ENCODE peak calls at places on chromosomes 12 and 14, in four cellular contexts. One of them, this sample, is unnamed.

GRCh38 chr12:94980577-94980976 is 22.9 kb downstream of the NDUFA12 start:
- DNase-seq in brain microvascular endothelial cell: no peak
- DNase-seq in tibial nerve: no peak
- DNase-seq in cardiac muscle cell: no peak
- DNase-seq in this sample: no peak

GRCh38 chr12:104049278-104050257 is at the start of gene GLT8D2:
- DNase-seq in cardiac muscle cell: peak; percentile 85
- DNase-seq in tibial nerve: peak; percentile 56
- DNase-seq in brain microvascular endothelial cell: peak; percentile 58
- DNase-seq in this sample: peak; percentile 81

GRCh38 chr12:31897791-31898503 is 61.3 kb upstream of the RESF1 start:
- DNase-seq in brain microvascular endothelial cell: peak; percentile 19
- DNase-seq in cardiac muscle cell: peak; percentile 44
- DNase-seq in tibial nerve: no peak
- DNase-seq in this sample: no peak

GRCh38 chr12:111368291-111368683 is 608 bp downstream of the PHETA1 start:
- DNase-seq in cardiac muscle cell: peak; percentile 25
- DNase-seq in brain microvascular endothelial cell: no peak
- DNase-seq in tibial nerve: no peak
- DNase-seq in this sample: no peak

GRCh38 chr12:6471992-6472366 is 1.5 kb upstream of the VAMP1 start:
- DNase-seq in tibial nerve: no peak
- DNase-seq in brain microvascular endothelial cell: no peak
- DNase-seq in cardiac muscle cell: no peak
- DNase-seq in this sample: no peak

GRCh38 chr12:56631790-56632700 is 1.9 kb upstream of the BAZ2A start:
- DNase-seq in brain microvascular endothelial cell: peak; percentile 18
- DNase-seq in tibial nerve: peak; percentile 48
- DNase-seq in cardiac muscle cell: peak; percentile 80
- DNase-seq in this sample: no peak

GRCh38 chr12:32390572-32391219 is 8.7 kb upstream of the FGD4 start:
- DNase-seq in brain microvascular endothelial cell: peak; percentile 32
- DNase-seq in tibial nerve: no peak
- DNase-seq in cardiac muscle cell: no peak
- DNase-seq in this sample: no peak

GRCh38 chr12:51821423-51822260 is 26.9 kb downstream of the FIGNL2 start:
- DNase-seq in tibial nerve: no peak
- DNase-seq in brain microvascular endothelial cell: no peak
- DNase-seq in cardiac muscle cell: no peak
- DNase-seq in this sample: no peak

GRCh38 chr14:39467889-39468524 is 35.8 kb upstream of the FBXO33 start:
- DNase-seq in tibial nerve: no peak
- DNase-seq in cardiac muscle cell: peak; percentile 42
- DNase-seq in brain microvascular endothelial cell: peak; percentile 57
- DNase-seq in this sample: no peak

GRCh38 chr12:81950871-81951270 is 191.7 kb upstream of the PPFIA2 start:
- DNase-seq in tibial nerve: no peak
- DNase-seq in brain microvascular endothelial cell: no peak
- DNase-seq in cardiac muscle cell: no peak
- DNase-seq in this sample: no peak

GRCh38 chr12:69024907-69025306 is 91.9 kb upstream of the CPM start:
- DNase-seq in brain microvascular endothelial cell: no peak
- DNase-seq in tibial nerve: no peak
- DNase-seq in cardiac muscle cell: no peak
- DNase-seq in this sample: no peak

GRCh38 chr14:72173038-72173720 is 240.9 kb downstream of the RGS6 start:
- DNase-seq in tibial nerve: no peak
- DNase-seq in brain microvascular endothelial cell: no peak
- DNase-seq in cardiac muscle cell: no peak
- DNase-seq in this sample: no peak

GRCh38 chr14:72182773-72183432 is 250.7 kb downstream of the RGS6 start:
- DNase-seq in tibial nerve: no peak
- DNase-seq in brain microvascular endothelial cell: no peak
- DNase-seq in cardiac muscle cell: no peak
- DNase-seq in this sample: no peak

GRCh38 chr14:72177246-72177645 is 245.0 kb downstream of the RGS6 start:
- DNase-seq in cardiac muscle cell: no peak
- DNase-seq in tibial nerve: no peak
- DNase-seq in brain microvascular endothelial cell: no peak
- DNase-seq in this sample: no peak

GRCh38 chr14:72183631-72184030 is 251.4 kb downstream of the RGS6 start:
- DNase-seq in tibial nerve: no peak
- DNase-seq in brain microvascular endothelial cell: no peak
- DNase-seq in cardiac muscle cell: no peak
- DNase-seq in this sample: no peak

DNA sequence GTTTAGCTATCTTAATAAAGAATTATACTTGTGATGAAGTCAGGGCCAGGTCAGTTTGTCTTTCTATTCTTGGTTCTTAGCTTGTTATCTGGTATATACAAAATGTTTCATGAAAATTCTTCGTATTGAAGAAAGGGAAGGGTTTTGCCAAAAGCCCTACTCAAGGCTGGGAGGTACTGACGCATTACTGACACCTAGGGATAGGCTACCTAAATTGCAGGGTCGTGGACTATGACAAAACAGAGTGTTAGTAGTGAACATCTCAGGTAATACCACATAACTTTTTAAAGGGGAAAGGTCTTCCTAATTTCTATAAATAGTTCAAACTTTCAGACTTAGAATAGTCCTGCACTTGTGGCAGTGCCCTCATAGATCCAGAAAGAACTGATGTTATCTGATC is 246.3 kb downstream of the RGS6 start:
- DNase-seq in brain microvascular endothelial cell: no peak
- DNase-seq in cardiac muscle cell: no peak
- DNase-seq in tibial nerve: no peak
- DNase-seq in this sample: no peak
- TF ChIP-seq CTCF in brain microvascular endothelial cell: no peak
- TF ChIP-seq CTCF in cardiac muscle cell: no peak
- TF ChIP-seq CTCF in tibial nerve: no peak
- TF ChIP-seq CTCF in this sample: no peak

GRCh38 chr12:20369164-20370000 is 1.0 kb downstream of the PDE3A start:
- DNase-seq in brain microvascular endothelial cell: peak; percentile 70
- DNase-seq in tibial nerve: peak; percentile 44
- DNase-seq in cardiac muscle cell: peak; percentile 59
- DNase-seq in this sample: peak; percentile 93
- H3K4me3 ChIP-seq in brain microvascular endothelial cell: peak overlapping the region; percentile 87
- H3K4me3 ChIP-seq in tibial nerve: peak overlapping the region; percentile 60
- H3K4me3 ChIP-seq in cardiac muscle cell: peak overlapping the region; percentile 61
- H3K4me3 ChIP-seq in this sample: peak overlapping the region; percentile 83

DNA sequence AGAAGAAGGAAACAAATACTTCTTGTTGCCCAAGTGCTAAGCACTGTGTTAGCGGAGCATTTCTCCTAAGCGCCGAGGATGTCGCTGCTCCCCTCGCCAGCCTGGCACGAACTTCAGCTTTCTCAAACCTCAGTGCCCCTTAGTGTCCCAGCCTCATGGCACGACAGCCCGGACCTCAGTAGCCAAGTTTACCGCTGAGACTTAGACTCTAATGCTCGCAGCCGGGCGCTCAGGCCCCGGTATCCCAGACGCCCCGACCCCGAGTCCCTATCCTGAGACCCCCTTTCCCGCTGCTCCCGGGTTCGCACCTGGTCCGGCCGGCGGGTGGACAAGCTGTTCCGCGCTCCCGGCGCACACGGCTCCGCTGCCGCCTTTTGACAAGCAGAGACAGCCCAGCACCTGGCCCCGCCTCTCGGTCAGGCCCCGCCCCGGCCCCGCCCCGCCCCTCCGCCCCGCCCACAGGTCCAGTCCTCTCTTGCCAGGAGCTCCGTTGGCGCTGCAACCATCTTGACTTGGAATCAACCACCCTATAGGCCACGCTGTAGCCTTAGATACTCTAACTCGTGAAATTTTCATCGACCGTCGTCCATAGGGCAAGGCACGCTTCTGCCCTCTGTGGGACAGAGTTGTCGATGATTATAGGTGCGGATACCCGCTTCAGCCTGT is at the start of gene VDR:
- DNase-seq in cardiac muscle cell: peak; percentile 79
- DNase-seq in brain microvascular endothelial cell: peak; percentile 61
- DNase-seq in tibial nerve: peak; percentile 42
- DNase-seq in this sample: peak; percentile 88
- H3K27ac ChIP-seq in cardiac muscle cell: no peak within 1 kb of the TSS
- H3K27ac ChIP-seq in brain microvascular endothelial cell: peak within 1 kb of the TSS; percentile 19
- H3K27ac ChIP-seq in tibial nerve: no peak within 1 kb of the TSS
- H3K27ac ChIP-seq in this sample: peak within 1 kb of the TSS; percentile 26

GRCh38 chr12:96652870-96653269 is 163.5 kb downstream of the CFAP54 start:
- DNase-seq in cardiac muscle cell: no peak
- DNase-seq in brain microvascular endothelial cell: no peak
- DNase-seq in tibial nerve: no peak
- DNase-seq in this sample: no peak
- TF ChIP-seq CTCF in cardiac muscle cell: no peak
- TF ChIP-seq CTCF in brain microvascular endothelial cell: no peak
- TF ChIP-seq CTCF in tibial nerve: no peak
- TF ChIP-seq CTCF in this sample: no peak

GRCh38 chr12:11545438-11546330 is 103.8 kb upstream of the ETV6 start:
- DNase-seq in tibial nerve: no peak
- DNase-seq in brain microvascular endothelial cell: no peak
- DNase-seq in cardiac muscle cell: peak; percentile 14
- DNase-seq in this sample: no peak
- H3K4me3 ChIP-seq in tibial nerve: no peak overlapping the region
- H3K4me3 ChIP-seq in brain microvascular endothelial cell: no peak overlapping the region
- H3K4me3 ChIP-seq in cardiac muscle cell: no peak overlapping the region
- H3K4me3 ChIP-seq in this sample: no peak overlapping the region

DNA sequence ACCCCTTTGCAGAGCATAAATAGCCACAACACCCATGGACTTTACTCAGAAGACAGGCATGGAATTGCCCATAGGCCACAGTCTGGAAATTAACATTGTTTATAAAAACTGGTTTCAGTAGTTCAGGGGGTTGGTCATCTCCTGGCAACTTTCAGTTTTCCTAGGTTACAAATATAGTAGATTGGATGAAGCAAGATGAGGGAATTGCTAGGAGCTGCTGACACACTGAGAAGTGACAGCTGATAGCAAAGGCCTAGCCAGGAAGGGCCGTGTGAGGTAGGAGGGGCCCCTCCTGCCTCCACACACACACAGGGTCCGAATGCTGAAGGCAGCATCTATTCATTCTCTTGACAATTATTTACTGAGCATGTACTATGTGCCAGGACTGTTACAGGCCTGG is 8.3 kb downstream of the GALNT16 start:
- DNase-seq in tibial nerve: no peak
- DNase-seq in brain microvascular endothelial cell: peak; percentile 30
- DNase-seq in cardiac muscle cell: no peak
- DNase-seq in this sample: no peak
- H3K27ac ChIP-seq in tibial nerve: no peak overlapping the region
- H3K27ac ChIP-seq in brain microvascular endothelial cell: peak overlapping the region; percentile 50
- H3K27ac ChIP-seq in cardiac muscle cell: no peak overlapping the region
- H3K27ac ChIP-seq in this sample: peak overlapping the region; percentile 38

GRCh38 chr12:96063046-96063445 is 27.7 kb upstream of the LTA4H start:
- DNase-seq in cardiac muscle cell: no peak
- DNase-seq in brain microvascular endothelial cell: no peak
- DNase-seq in tibial nerve: no peak
- DNase-seq in this sample: no peak
- TF ChIP-seq CTCF in cardiac muscle cell: peak; percentile 35
- TF ChIP-seq CTCF in brain microvascular endothelial cell: peak; percentile 49
- TF ChIP-seq CTCF in tibial nerve: no peak
- TF ChIP-seq CTCF in this sample: no peak

GRCh38 chr12:53235742-53236442 is 3.9 kb upstream of the RARG start:
- DNase-seq in brain microvascular endothelial cell: no peak
- DNase-seq in tibial nerve: no peak
- DNase-seq in cardiac muscle cell: no peak
- DNase-seq in this sample: no peak
- H3K4me3 ChIP-seq in brain microvascular endothelial cell: no peak overlapping the region
- H3K4me3 ChIP-seq in tibial nerve: no peak overlapping the region
- H3K4me3 ChIP-seq in cardiac muscle cell: no peak overlapping the region
- H3K4me3 ChIP-seq in this sample: no peak overlapping the region

This sample was measured in coronary artery.